ENCODE peak calls at places on chromosomes 4 and X, in four cellular contexts. J is HepG2, I is GM12878, V is K562. L is an unnamed sample.

GRCh38 chrX:73963682-73964081 is 340.3 kb upstream of the ZCCHC13 start:
- DNase-seq in I (no peak), V (no peak), J (no peak), L (no peak)

GRCh38 chr4:48005781-48006180 is 10.7 kb downstream of the CNGA1 start:
- DNase-seq in J (no peak), V (no peak), I (no peak), L (no peak)

GRCh38 chr4:72701987-72702819 is 133.2 kb upstream of the ADAMTS3 start:
- DNase-seq in I (no peak), J (peak; percentile 42), V (peak; percentile 41), L (peak; percentile 32)

GRCh38 chr4:145171919-145172318 is 8.5 kb downstream of the OTUD4 start:
- DNase-seq in I (no peak), V (no peak), J (no peak), L (no peak)

GRCh38 chr4:26256016-26256415 is 64.8 kb upstream of the RBPJ start:
- DNase-seq in J (no peak), I (no peak), V (no peak), L (no peak)

GRCh38 chr4:55215087-55215486 is 89.7 kb upstream of the KDR start:
- DNase-seq in I (no peak), J (no peak), V (no peak), L (no peak)

GRCh38 chrX:107827852-107828251 is 2.2 kb downstream of the MID2 start:
- DNase-seq in I (no peak), V (no peak), J (no peak), L (no peak)

GRCh38 chr4:33709247-33709646 is 2535.1 kb downstream of the ARAP2 start:
- DNase-seq in I (no peak), V (no peak), J (no peak), L (no peak)

GRCh38 chr4:182842104-182842600 is 75.0 kb downstream of the DCTD start:
- DNase-seq in J (no peak), I (no peak), V (no peak), L (no peak)

GRCh38 chr4:23945521-23946017 is 55.7 kb upstream of the PPARGC1A start:
- DNase-seq in I (no peak), V (no peak), J (peak; percentile 10), L (no peak)

GRCh38 chr4:83342476-83342875 is 7.8 kb upstream of the HPSE start:
- DNase-seq in I (no peak), V (no peak), J (no peak), L (no peak)

GRCh38 chr4:56505269-56506109 is at the start of gene ARL9:
- DNase-seq in V (no peak), I (no peak), J (no peak), L (no peak)

GRCh38 chr4:57078685-57079521 is 31.3 kb downstream of the IGFBP7 start:
- DNase-seq in V (no peak), I (no peak), J (peak; percentile 46), L (peak; percentile 35)

GRCh38 chrX:107773906-107774435 is 1.6 kb downstream of the TSC22D3 start:
- DNase-seq in J (no peak), V (no peak), I (no peak), L (no peak)

GRCh38 chrX:85444613-85445012 is 65.1 kb upstream of the POF1B start:
- DNase-seq in I (no peak), V (no peak), J (no peak), L (no peak)
- TF ChIP-seq FOXM1 in I (no peak), V (no peak), J (no peak), L (no peak)

DNA sequence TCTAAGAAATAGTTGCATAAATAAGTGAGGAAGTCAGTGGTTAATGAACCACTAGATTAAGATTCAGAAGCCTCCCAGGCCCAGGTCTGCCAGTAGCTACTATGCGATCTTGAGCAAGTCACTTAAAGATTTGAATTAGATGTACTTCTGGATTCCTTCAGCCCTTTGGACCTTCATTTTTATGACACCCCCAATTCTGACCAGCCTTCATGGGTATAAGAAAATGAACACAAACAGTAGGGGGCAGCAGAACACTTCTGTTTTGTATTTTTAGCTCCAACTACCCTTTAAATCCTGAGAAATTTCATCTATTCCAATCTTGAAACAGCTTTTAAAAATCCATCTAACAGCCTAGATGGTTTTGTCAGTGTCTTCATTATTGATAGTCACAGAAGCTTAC is 19.0 kb downstream of the TMEM47 start:
- DNase-seq in V (peak; percentile 10), J (peak; percentile 1), I (no peak), L (no peak)
- TF ChIP-seq SP1 in V (no peak), J (no peak), I (no peak), L (no peak)

GRCh38 chrX:130539721-130540321 is 138.0 kb downstream of the RBMX2 start:
- DNase-seq in J (peak; percentile 15), V (peak; percentile 48), I (no peak), L (peak; percentile 76)
- TF ChIP-seq FOXM1 in J (no peak), V (no peak), I (no peak), L (no peak)

GRCh38 chr4:3321295-3321889 is 28.6 kb downstream of the RGS12 start:
- DNase-seq in J (no peak), I (no peak), V (no peak), L (no peak)

GRCh38 chr4:3324093-3324815 is 31.4 kb downstream of the RGS12 start:
- DNase-seq in I (no peak), J (no peak), V (peak; percentile 36), L (no peak)

GRCh38 chr4:3320361-3321023 is 27.7 kb downstream of the RGS12 start:
- DNase-seq in J (no peak), V (no peak), I (no peak), L (no peak)

GRCh38 chr4:3323071-3323481 is 30.3 kb downstream of the RGS12 start:
- DNase-seq in I (no peak), V (no peak), J (peak; percentile 60), L (no peak)

DNA sequence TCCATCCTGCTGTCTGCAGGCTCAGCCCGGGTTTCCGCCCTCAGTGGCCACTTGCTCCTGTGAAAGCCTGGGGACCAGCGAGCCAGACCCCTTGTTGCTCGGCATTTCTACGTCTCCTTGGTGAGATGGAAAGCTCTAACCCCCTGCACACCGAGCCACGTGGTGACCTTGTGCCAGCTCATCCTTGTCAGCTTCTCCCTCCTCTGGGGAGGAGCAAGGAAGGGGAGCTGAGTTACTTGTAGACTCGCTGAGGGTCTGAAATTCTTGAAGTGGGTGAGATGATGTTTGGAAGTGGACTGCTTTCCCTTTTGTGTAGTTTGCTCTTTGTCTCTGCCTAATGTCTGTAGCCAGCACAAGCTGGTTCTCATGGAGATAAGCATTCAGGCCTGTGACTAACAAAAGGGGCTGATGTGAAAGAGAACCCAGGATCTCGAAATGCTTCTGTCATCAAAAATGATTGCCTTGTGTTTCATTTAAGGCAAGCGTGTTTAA is 29.3 kb downstream of the RGS12 start:
- DNase-seq in J (no peak), V (no peak), I (no peak), L (no peak)
- TF ChIP-seq SP1 in J (no peak), V (no peak), I (no peak), L (no peak)

DNA sequence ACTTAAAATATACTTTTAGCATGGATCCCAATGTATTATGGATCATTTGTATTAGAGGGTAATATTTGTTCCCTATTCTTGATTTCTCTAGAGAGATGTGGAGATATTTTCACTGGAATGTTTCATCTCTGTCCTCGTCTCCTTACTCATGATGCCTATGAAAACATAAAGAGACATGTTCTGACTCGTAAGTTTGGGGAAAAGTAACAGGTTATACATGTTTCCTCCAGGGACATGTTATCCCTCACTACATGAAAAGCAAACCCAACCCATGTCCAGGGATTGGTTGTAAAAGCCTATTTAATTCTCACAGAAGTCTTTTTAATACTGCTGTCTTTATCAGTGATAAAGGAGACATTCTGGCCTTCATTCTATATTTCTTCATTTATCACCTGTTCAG is 621.4 kb downstream of the GABRG1 start:
- DNase-seq in V (no peak), J (no peak), I (no peak), L (no peak)
- TF ChIP-seq FOXM1 in V (no peak), J (no peak), I (no peak), L (no peak)

L was measured in HEK293T.